ENCODE peak calls at places on chromosome 19, in four cellular contexts. J is cardiac fibroblast; Z is transverse colon; M is stimulated activated CD8-positive, alpha-beta memory T cell treated with anti-CD3 and anti-CD28 coated beads, Interleukin-4, amount 100 ng/mL, for 4 hours. W is an unnamed sample.

GRCh38 chr19:39514840-39515550 is at the start of gene SELENOV:
- DNase-seq in J (peak), Z (no peak), M (no peak), W (no peak)

GRCh38 chr19:2540646-2541454 is 64.9 kb downstream of the GADD45B start:
- DNase-seq in J (peak), Z (peak), M (no peak), W (no peak)

GRCh38 chr19:46076951-46077814 is 36.4 kb upstream of the IGFL4 start:
- DNase-seq in J (peak), Z (peak), M (no peak), W (no peak)

GRCh38 chr19:5445667-5446066 is 9.6 kb upstream of the ZNRF4 start:
- DNase-seq in J (no peak), Z (no peak), M (no peak), W (no peak)

GRCh38 chr19:15379996-15380647 is 535 bp upstream of the AKAP8 start:
- DNase-seq in J (peak), Z (peak), M (no peak), W (no peak)

GRCh38 chr19:46471116-46471733 is at the start of gene PNMA8A:
- DNase-seq in J (peak), Z (peak), M (no peak), W (no peak)

GRCh38 chr19:725461-726089 is 16.8 kb downstream of the PALM start:
- DNase-seq in J (no peak), Z (no peak), M (no peak), W (no peak)

GRCh38 chr19:5585461-5586299 is 17.9 kb upstream of the TINCR start:
- DNase-seq in J (no peak), Z (no peak), M (peak), W (no peak)

GRCh38 chr19:28691683-28692082 is 521.3 kb downstream of the UQCRFS1 start:
- DNase-seq in J (peak), Z (no peak), M (no peak), W (no peak)

GRCh38 chr19:23986623-23987022 is 71.9 kb downstream of the ZNF726 start:
- DNase-seq in J (no peak), Z (no peak), M (no peak), W (no peak)

GRCh38 chr19:2799273-2800020 is 14.1 kb downstream of the THOP1 start:
- DNase-seq in J (no peak), Z (no peak), M (no peak), W (no peak)

GRCh38 chr19:45152504-45153338 is 8.1 kb downstream of the NKPD1 start:
- DNase-seq in J (peak), Z (peak), M (no peak), W (no peak)

GRCh38 chr19:35462476-35462953 is 14.5 kb downstream of the FFAR2 start:
- DNase-seq in J (no peak), Z (peak), M (peak), W (no peak)

GRCh38 chr19:36152061-36152885 is at the start of gene COX7A1:
- DNase-seq in J (peak), Z (peak), M (no peak), W (no peak)

GRCh38 chr19:45119582-45119981 is 26.6 kb downstream of the PPP1R37 start:
- DNase-seq in J (no peak), Z (no peak), M (no peak), W (no peak)

GRCh38 chr19:27716922-27717321 is 1496.0 kb downstream of the UQCRFS1 start:
- DNase-seq in J (no peak), Z (no peak), M (no peak), W (no peak)

GRCh38 chr19:45824041-45824471 is 8.9 kb upstream of the RSPH6A start:
- DNase-seq in J (no peak), Z (no peak), M (no peak), W (no peak)

W was measured in vagina.